ENCODE peak calls at places on chromosomes 7 and 10, in seven cellular contexts. D is AG04449, L is WERI-Rb-1, Q is progenitor cell of endocrine pancreas, G is cardiac muscle cell, T is esophagus squamous epithelium, Z is nephron progenitor cell. H is an unnamed sample.

GRCh38 chr10:11152801-11153200 is 135.1 kb downstream of the CELF2 start:
- DNase-seq in D (no peak), L (no peak), Q (no peak), G (no peak), T (no peak), Z (no peak), H (no peak)

GRCh38 chr10:124185074-124185473 is 91.7 kb upstream of the CHST15 start:
- DNase-seq in D (no peak), L (no peak), Q (no peak), G (peak), T (no peak), Z (peak), H (no peak)

GRCh38 chr10:23556727-23557440 is 118.0 kb downstream of the OTUD1 start:
- DNase-seq in D (peak), L (no peak), Q (no peak), G (no peak), T (no peak), Z (no peak), H (peak)

GRCh38 chr10:5594271-5595036 is 69.7 kb downstream of the CALML3 start:
- DNase-seq in D (no peak), L (no peak), Q (no peak), G (no peak), T (no peak), Z (peak), H (no peak)

GRCh38 chr7:95871078-95871848 is 98.9 kb downstream of the DYNC1I1 start:
- DNase-seq in D (peak), L (peak), Q (peak), G (peak), T (no peak), Z (peak), H (peak)

GRCh38 chr10:86162696-86163400 is 203.7 kb downstream of the GRID1 start:
- DNase-seq in D (no peak), L (peak), Q (no peak), G (no peak), T (no peak), Z (no peak), H (no peak)

GRCh38 chr7:114540291-114540690 is 125.7 kb downstream of the FOXP2 start:
- DNase-seq in D (no peak), L (no peak), Q (no peak), G (no peak), T (no peak), Z (no peak), H (no peak)

GRCh38 chr7:13803134-13803533 is 186.3 kb downstream of the ETV1 start:
- DNase-seq in D (no peak), L (no peak), Q (no peak), G (no peak), T (no peak), Z (no peak), H (no peak)

GRCh38 chr10:77605466-77605865 is 32.1 kb downstream of the KCNMA1 start:
- DNase-seq in D (no peak), L (peak), Q (no peak), G (peak), T (no peak), Z (no peak), H (peak)

GRCh38 chr10:124290095-124290795 is 128.5 kb downstream of the OAT start:
- DNase-seq in D (no peak), L (no peak), Q (no peak), G (no peak), T (no peak), Z (no peak), H (peak)

GRCh38 chr10:114507449-114507848 is 103.1 kb upstream of the AFAP1L2 start:
- DNase-seq in D (no peak), L (no peak), Q (no peak), G (no peak), T (no peak), Z (no peak), H (peak)

GRCh38 chr10:5458949-5459747 is 40.2 kb downstream of the CALML5 start:
- DNase-seq in D (no peak), L (no peak), Q (no peak), G (no peak), T (no peak), Z (no peak), H (no peak)

GRCh38 chr10:16809074-16809718 is 8.0 kb downstream of the RSU1 start:
- DNase-seq in D (no peak), L (peak), Q (peak), G (peak), T (no peak), Z (peak), H (peak)

GRCh38 chr7:107180378-107180777 is 11.6 kb downstream of the HBP1 start:
- DNase-seq in D (peak), L (no peak), Q (no peak), G (no peak), T (no peak), Z (no peak), H (peak)

GRCh38 chr7:28921822-28922221 is 36.3 kb downstream of the TRIL start:
- DNase-seq in D (no peak), L (peak), Q (peak), G (peak), T (no peak), Z (peak), H (peak)

GRCh38 chr7:151550601-151551286 is 31.0 kb upstream of the RHEB start:
- DNase-seq in D (peak), L (no peak), Q (no peak), G (no peak), T (no peak), Z (no peak), H (peak)

GRCh38 chr10:89241491-89242339 is 9.9 kb downstream of the LIPA start:
- DNase-seq in D (no peak), L (no peak), Q (no peak), G (no peak), T (no peak), Z (no peak), H (peak)

GRCh38 chr7:75842836-75843446 is 29.3 kb upstream of the CCL24 start:
- DNase-seq in D (peak), L (no peak), Q (no peak), G (no peak), T (no peak), Z (no peak), H (peak)

GRCh38 chr7:150986556-150986955 is 4.3 kb upstream of the NOS3 start:
- DNase-seq in D (no peak), L (no peak), Q (no peak), G (no peak), T (no peak), Z (no peak), H (no peak)

GRCh38 chr10:58266003-58266825 is 1.5 kb downstream of the IPMK start:
- DNase-seq in D (no peak), L (no peak), Q (no peak), G (peak), T (no peak), Z (no peak), H (peak)

GRCh38 chr10:75100764-75101291 is 10.6 kb upstream of the SAMD8 start:
- DNase-seq in D (no peak), L (no peak), Q (no peak), G (no peak), T (no peak), Z (no peak), H (no peak)

GRCh38 chr7:42226354-42226941 is 10.6 kb downstream of the GLI3 start:
- DNase-seq in D (no peak), L (no peak), Q (no peak), G (no peak), T (no peak), Z (no peak), H (no peak)

GRCh38 chr10:88879754-88880286 is at the start of gene STAMBPL1:
- DNase-seq in D (no peak), L (peak), Q (no peak), G (no peak), T (peak), Z (no peak), H (peak)

GRCh38 chr10:78224602-78225001 is 190.9 kb downstream of the RPS24 start:
- DNase-seq in D (peak), L (no peak), Q (no peak), G (no peak), T (no peak), Z (no peak), H (no peak)

GRCh38 chr7:95899919-95900513 is 127.7 kb downstream of the DYNC1I1 start:
- DNase-seq in D (no peak), L (peak), Q (no peak), G (peak), T (no peak), Z (peak), H (peak)

GRCh38 chr7:50331564-50332208 is 27.2 kb downstream of the IKZF1 start:
- DNase-seq in D (no peak), L (no peak), Q (no peak), G (no peak), T (no peak), Z (no peak), H (peak)

GRCh38 chr10:122492006-122492405 is 30.7 kb downstream of the HTRA1 start:
- DNase-seq in D (no peak), L (no peak), Q (no peak), G (no peak), T (no peak), Z (no peak), H (no peak)

GRCh38 chr7:115827305-115828045 is 203.1 kb downstream of the TFEC start:
- DNase-seq in D (no peak), L (no peak), Q (no peak), G (no peak), T (no peak), Z (no peak), H (no peak)

GRCh38 chr10:53005612-53006325 is 233.2 kb upstream of the MBL2 start:
- DNase-seq in D (no peak), L (no peak), Q (no peak), G (no peak), T (no peak), Z (no peak), H (no peak)

GRCh38 chr7:78437118-78437517 is 638.5 kb downstream of the PHTF2 start:
- DNase-seq in D (peak), L (no peak), Q (no peak), G (no peak), T (no peak), Z (no peak), H (peak)

GRCh38 chr7:74452748-74453320 is 872 bp upstream of the GTF2IRD1 start:
- DNase-seq in D (no peak), L (peak), Q (no peak), G (no peak), T (no peak), Z (peak), H (peak)

GRCh38 chr7:149725426-149725821 is 48.0 kb downstream of the ZNF467 start:
- DNase-seq in D (no peak), L (no peak), Q (no peak), G (no peak), T (no peak), Z (no peak), H (no peak)

GRCh38 chr7:77651544-77652162 is 44.6 kb upstream of the RSBN1L start:
- DNase-seq in D (no peak), L (peak), Q (no peak), G (peak), T (no peak), Z (peak), H (peak)

GRCh38 chr10:122655524-122656307 is 43.9 kb downstream of the C10orf120 start:
- DNase-seq in D (no peak), L (no peak), Q (no peak), G (no peak), T (no peak), Z (no peak), H (peak)

GRCh38 chr10:129760003-129760315 is 204.1 kb downstream of the EBF3 start:
- DNase-seq in D (no peak), L (no peak), Q (no peak), G (no peak), T (no peak), Z (no peak), H (no peak)

GRCh38 chr7:157615101-157615817 is 278.5 kb downstream of the DNAJB6 start:
- DNase-seq in D (no peak), L (no peak), Q (no peak), G (no peak), T (no peak), Z (no peak), H (no peak)

GRCh38 chr10:58064714-58065528 is 202.8 kb downstream of the IPMK start:
- DNase-seq in D (no peak), L (peak), Q (no peak), G (peak), T (no peak), Z (peak), H (peak)

GRCh38 chr7:140719711-140720110 is 23.2 kb downstream of the NDUFB2 start:
- DNase-seq in D (no peak), L (no peak), Q (no peak), G (no peak), T (no peak), Z (no peak), H (no peak)

GRCh38 chr10:77946084-77946483 is 19.5 kb upstream of the DLG5 start:
- DNase-seq in D (no peak), L (no peak), Q (no peak), G (no peak), T (no peak), Z (no peak), H (peak)

DNA sequence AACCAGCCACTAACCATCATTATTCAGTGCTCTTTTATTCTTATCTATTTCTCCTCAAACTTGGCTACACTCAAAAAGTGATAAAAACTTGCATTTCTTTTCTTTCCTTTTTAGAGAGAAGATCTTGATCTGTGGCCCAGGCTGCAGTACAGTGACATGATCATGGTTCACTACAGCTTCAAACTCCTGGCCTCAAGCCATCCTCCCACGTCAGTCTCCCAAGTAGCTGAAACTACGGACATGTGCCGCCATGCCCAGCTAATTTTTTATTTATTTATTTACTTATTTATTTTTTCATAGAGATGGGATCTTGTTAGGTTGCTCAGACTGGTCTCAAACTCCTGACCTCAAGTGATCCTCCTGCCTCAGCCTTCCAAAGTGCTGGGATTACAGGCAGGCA is 24.6 kb upstream of the TMEM248 start:
- DNase-seq in D (no peak), L (no peak), Q (no peak), G (no peak), T (no peak), Z (no peak), H (no peak)
- TF ChIP-seq CTCF in D (no peak), L (no peak), Q (no peak), G (no peak), T (no peak), Z (no peak), H (no peak)

GRCh38 chr10:12896251-12896650 is 105.3 kb downstream of the CCDC3 start:
- DNase-seq in D (no peak), L (no peak), Q (no peak), G (no peak), T (no peak), Z (no peak), H (no peak)
- TF ChIP-seq CTCF in D (no peak), L (no peak), Q (no peak), G (no peak), T (no peak), Z (no peak), H (no peak)

GRCh38 chr7:69651101-69651590 is 52.9 kb downstream of the AUTS2 start:
- DNase-seq in D (no peak), L (no peak), Q (no peak), G (no peak), T (no peak), Z (no peak), H (no peak)
- TF ChIP-seq CTCF in D (no peak), L (no peak), Q (no peak), G (no peak), T (no peak), Z (no peak), H (no peak)

DNA sequence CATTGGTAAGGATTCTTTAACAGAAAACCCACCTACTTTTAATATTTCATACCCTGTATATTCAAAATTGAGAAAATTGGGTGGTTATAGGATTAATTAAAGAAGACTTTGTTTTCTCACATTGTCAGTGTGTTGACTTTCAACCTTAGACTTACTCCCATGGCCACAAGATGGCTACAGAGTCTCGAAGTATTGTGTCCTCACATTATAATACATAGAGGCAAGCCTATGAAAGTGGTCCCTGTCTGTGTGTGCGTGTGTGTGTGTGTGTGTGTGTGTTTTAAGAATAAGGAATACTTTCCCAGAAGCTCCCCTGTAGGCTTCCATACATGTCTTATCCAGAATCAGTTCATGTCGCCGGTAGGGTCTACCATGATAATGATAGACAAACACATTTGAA is 180.0 kb downstream of the PHF14 start:
- DNase-seq in D (no peak), L (no peak), Q (no peak), G (no peak), T (no peak), Z (no peak), H (no peak)
- TF ChIP-seq CTCF in D (no peak), L (peak), Q (no peak), G (no peak), T (no peak), Z (no peak), H (no peak)

DNA sequence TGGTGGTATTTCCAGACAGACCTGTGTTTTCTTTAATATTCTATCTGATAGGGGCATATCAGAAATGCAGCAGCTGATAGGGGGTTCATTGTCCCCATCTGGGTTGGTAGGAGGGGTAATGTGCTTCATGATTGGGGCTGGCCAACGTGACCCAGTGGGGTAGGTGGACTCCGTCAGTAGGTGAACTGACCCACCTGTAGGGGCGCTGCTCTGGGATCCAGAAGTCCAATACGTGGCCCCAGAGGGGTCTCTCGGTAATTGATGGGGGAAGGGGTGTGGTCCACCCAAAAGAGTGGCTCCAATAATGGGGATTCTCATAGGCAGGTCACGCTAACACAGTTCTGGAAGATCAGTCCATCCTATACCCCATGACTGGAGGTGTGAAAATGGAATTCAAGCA is 112.0 kb downstream of the PRLHR start:
- DNase-seq in D (no peak), L (no peak), Q (no peak), G (no peak), T (no peak), Z (no peak), H (no peak)
- TF ChIP-seq CTCF in D (no peak), L (peak), Q (no peak), G (no peak), T (no peak), Z (no peak), H (no peak)

GRCh38 chr10:119539359-119539651 is 3.2 kb downstream of the RGS10 start:
- DNase-seq in D (no peak), L (no peak), Q (no peak), G (no peak), T (no peak), Z (no peak), H (no peak)

GRCh38 chr10:119540038-119540437 is 2.5 kb downstream of the RGS10 start:
- DNase-seq in D (no peak), L (no peak), Q (no peak), G (no peak), T (no peak), Z (no peak), H (no peak)

GRCh38 chr10:119537953-119538630 is 4.4 kb downstream of the RGS10 start:
- DNase-seq in D (no peak), L (peak), Q (no peak), G (no peak), T (no peak), Z (no peak), H (no peak)

GRCh38 chr10:119541046-119541445 is 1.5 kb downstream of the RGS10 start:
- DNase-seq in D (no peak), L (no peak), Q (no peak), G (no peak), T (no peak), Z (no peak), H (no peak)

GRCh38 chr10:119538632-119539358 is 3.7 kb downstream of the RGS10 start:
- DNase-seq in D (no peak), L (peak), Q (no peak), G (no peak), T (no peak), Z (no peak), H (no peak)
- TF ChIP-seq CTCF in D (no peak), L (no peak), Q (no peak), G (no peak), T (no peak), Z (no peak), H (no peak)

GRCh38 chr7:31648288-31648687 is 38.7 kb upstream of the PPP1R17 start:
- DNase-seq in D (no peak), L (no peak), Q (no peak), G (peak), T (no peak), Z (no peak), H (peak)
- TF ChIP-seq CTCF in D (peak), L (peak), Q (peak), G (peak), T (no peak), Z (peak), H (peak)

DNA sequence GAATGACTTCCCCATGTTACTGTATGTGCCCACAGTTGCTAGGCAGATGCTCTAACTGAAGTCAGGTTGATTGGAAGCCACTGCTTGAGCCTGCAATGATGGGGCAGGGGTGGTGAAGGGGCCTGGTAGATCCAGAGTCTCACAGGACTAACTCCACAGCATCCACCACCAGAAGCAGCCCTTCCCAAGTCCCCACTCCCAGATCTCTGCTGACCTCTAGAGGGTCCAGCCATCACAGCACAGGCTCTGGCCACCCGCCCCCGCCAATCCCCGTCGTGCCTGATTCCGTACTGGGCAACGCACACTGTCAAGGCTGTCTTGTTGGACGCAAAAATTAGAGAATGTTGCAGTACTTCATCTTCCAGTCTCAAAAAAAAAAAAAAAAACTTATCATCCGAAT is 136.8 kb upstream of the PDE1C start:
- DNase-seq in D (no peak), L (peak), Q (peak), G (peak), T (no peak), Z (peak), H (peak)
- TF ChIP-seq CTCF in D (peak), L (peak), Q (peak), G (peak), T (no peak), Z (peak), H (peak)

GRCh38 chr10:87744606-87745005 is 73.4 kb downstream of the ATAD1 start:
- DNase-seq in D (no peak), L (no peak), Q (no peak), G (no peak), T (no peak), Z (no peak), H (no peak)
- TF ChIP-seq CTCF in D (no peak), L (no peak), Q (no peak), G (no peak), T (no peak), Z (no peak), H (no peak)